ENCODE peak calls at places on chromosomes 11 and 22, in five cellular contexts. A is HepG2, G is K562, Q is SK-N-SH, Z is GM12878. C is an unnamed sample.

GRCh38 chr11:12236744-12237101 is 126.3 kb downstream of the MICAL2 start:
- DNase-seq in A (no peak), G (no peak), Q (no peak), Z (no peak), C (no peak)

GRCh38 chr11:19802773-19803293 is 90.2 kb downstream of the NAV2 start:
- DNase-seq in A (no peak), G (no peak), Q (no peak), Z (no peak), C (no peak)

GRCh38 chr22:32237021-32237420 is 18.1 kb downstream of the SLC5A4 start:
- DNase-seq in A (no peak), G (no peak), Q (no peak), Z (no peak), C (no peak)

GRCh38 chr11:118841469-118842222 is 42.0 kb upstream of the CXCR5 start:
- DNase-seq in A (peak; percentile 49), G (no peak), Q (no peak), Z (peak; percentile 64), C (no peak)

GRCh38 chr11:29208117-29208516 is 808.7 kb downstream of the KCNA4 start:
- DNase-seq in A (no peak), G (no peak), Q (no peak), Z (no peak), C (no peak)

GRCh38 chr11:111428113-111428876 is 49.2 kb upstream of the POU2AF1 start:
- DNase-seq in A (no peak), G (no peak), Q (no peak), Z (no peak), C (no peak)

GRCh38 chr22:23140385-23140784 is 1.4 kb downstream of the RSPH14 start:
- DNase-seq in A (no peak), G (no peak), Q (no peak), Z (no peak), C (no peak)

GRCh38 chr22:46829140-46829891 is 66.9 kb downstream of the TBC1D22A start:
- DNase-seq in A (no peak), G (no peak), Q (peak; percentile 18), Z (no peak), C (no peak)

GRCh38 chr11:115184901-115185300 is 319.3 kb downstream of the CADM1 start:
- DNase-seq in A (no peak), G (no peak), Q (no peak), Z (no peak), C (no peak)

GRCh38 chr11:1008001-1008400 is 28.5 kb downstream of the MUC6 start:
- DNase-seq in A (no peak), G (no peak), Q (no peak), Z (no peak), C (no peak)

GRCh38 chr11:77027275-77027674 is 6.9 kb upstream of the B3GNT6 start:
- DNase-seq in A (no peak), G (no peak), Q (no peak), Z (no peak), C (no peak)
- TF ChIP-seq ZBTB33 in A (no peak), G (no peak), Q (no peak), Z (no peak), C (no peak)

GRCh38 chr11:17734986-17735822 is 623 bp downstream of the KCNC1 start:
- DNase-seq in A (peak; percentile 33), G (peak; percentile 62), Q (peak; percentile 86), Z (no peak), C (no peak)
- TF ChIP-seq ZBTB33 in A (no peak), G (peak; percentile 23), Q (no peak), Z (no peak), C (no peak)

GRCh38 chr22:48071305-48071704 is 1308.9 kb downstream of the TBC1D22A start:
- DNase-seq in A (no peak), G (no peak), Q (no peak), Z (no peak), C (no peak)

GRCh38 chr22:48070083-48070482 is 1307.6 kb downstream of the TBC1D22A start:
- DNase-seq in A (no peak), G (no peak), Q (no peak), Z (no peak), C (no peak)

GRCh38 chr22:48071828-48072227 is 1309.4 kb downstream of the TBC1D22A start:
- DNase-seq in A (no peak), G (no peak), Q (no peak), Z (peak; percentile 39), C (no peak)

GRCh38 chr22:48070760-48071159 is 1308.3 kb downstream of the TBC1D22A start:
- DNase-seq in A (no peak), G (no peak), Q (no peak), Z (no peak), C (no peak)

DNA sequence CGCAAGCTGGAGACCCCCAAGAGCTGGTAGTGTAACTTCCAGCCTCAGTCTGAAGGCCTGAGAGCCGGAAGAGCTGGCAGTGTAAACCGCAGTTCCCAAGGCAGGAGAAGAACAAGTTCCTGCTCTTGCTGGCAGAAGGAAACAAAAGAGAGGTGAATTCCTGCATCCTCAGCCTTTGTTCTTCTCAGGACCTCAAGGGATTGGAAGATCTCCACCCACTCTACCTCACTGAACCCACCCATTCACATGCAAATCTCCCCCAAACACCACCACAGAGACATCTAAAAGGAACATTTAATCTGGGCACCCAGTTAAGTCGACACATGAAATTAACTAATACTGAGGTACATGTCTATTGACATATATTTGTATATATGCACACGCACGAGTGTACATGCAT is 1310.3 kb downstream of the TBC1D22A start:
- DNase-seq in A (no peak), G (no peak), Q (no peak), Z (no peak), C (no peak)
- TF ChIP-seq ZBTB33 in A (no peak), G (no peak), Q (no peak), Z (no peak), C (no peak)

GRCh38 chr11:8597182-8597581 is 3.2 kb upstream of the STK33 start:
- DNase-seq in A (no peak), G (no peak), Q (no peak), Z (no peak), C (no peak)
- TF ChIP-seq ZBTB33 in A (no peak), G (no peak), Q (no peak), Z (no peak), C (no peak)